ENCODE peak calls at places on chromosome 9, in four cellular contexts. One of them, this sample, is unnamed.

GRCh38 chr9:87148391-87149237 is 201.3 kb upstream of the GAS1 start:
- DNase-seq in AML-193: no peak
- DNase-seq in adrenal gland: peak; percentile 69
- DNase-seq in Calu3: peak; percentile 64
- DNase-seq in this sample: peak; percentile 33

GRCh38 chr9:121199921-121200320 is 1.7 kb downstream of the RAB14 start:
- DNase-seq in Calu3: no peak
- DNase-seq in AML-193: peak; percentile 30
- DNase-seq in adrenal gland: no peak
- DNase-seq in this sample: no peak

GRCh38 chr9:31542384-31543055 is 841.9 kb upstream of the ACO1 start:
- DNase-seq in Calu3: peak; percentile 16
- DNase-seq in AML-193: peak; percentile 46
- DNase-seq in adrenal gland: peak; percentile 44
- DNase-seq in this sample: peak; percentile 58

GRCh38 chr9:5698810-5699556 is 70.1 kb downstream of the RIC1 start:
- DNase-seq in adrenal gland: no peak
- DNase-seq in AML-193: no peak
- DNase-seq in Calu3: no peak
- DNase-seq in this sample: no peak

GRCh38 chr9:105503873-105504272 is 54.1 kb upstream of the FKTN start:
- DNase-seq in AML-193: no peak
- DNase-seq in Calu3: no peak
- DNase-seq in adrenal gland: no peak
- DNase-seq in this sample: no peak

GRCh38 chr9:116574027-116574679 is 113.0 kb upstream of the TRIM32 start:
- DNase-seq in Calu3: no peak
- DNase-seq in AML-193: no peak
- DNase-seq in adrenal gland: no peak
- DNase-seq in this sample: no peak

GRCh38 chr9:120857902-120858301 is 15.2 kb upstream of the PSMD5 start:
- DNase-seq in AML-193: no peak
- DNase-seq in adrenal gland: no peak
- DNase-seq in Calu3: no peak
- DNase-seq in this sample: no peak

GRCh38 chr9:2800385-2801179 is 43.3 kb downstream of the PUM3 start:
- DNase-seq in AML-193: no peak
- DNase-seq in Calu3: no peak
- DNase-seq in adrenal gland: no peak
- DNase-seq in this sample: no peak

GRCh38 chr9:35696520-35697215 is 6.9 kb upstream of the TPM2 start:
- DNase-seq in Calu3: peak; percentile 65
- DNase-seq in AML-193: peak; percentile 23
- DNase-seq in adrenal gland: peak; percentile 71
- DNase-seq in this sample: peak; percentile 20

GRCh38 chr9:469672-470040 is 255.0 kb downstream of the DOCK8 start:
- DNase-seq in AML-193: peak; percentile 39
- DNase-seq in Calu3: no peak
- DNase-seq in adrenal gland: peak; percentile 13
- DNase-seq in this sample: peak; percentile 72

GRCh38 chr9:114884787-114885452 is 45.5 kb downstream of the TNFSF8 start:
- DNase-seq in adrenal gland: no peak
- DNase-seq in AML-193: no peak
- DNase-seq in Calu3: peak; percentile 78
- DNase-seq in this sample: no peak

GRCh38 chr9:110748251-110748893 is 79.8 kb downstream of the MUSK start:
- DNase-seq in adrenal gland: no peak
- DNase-seq in Calu3: no peak
- DNase-seq in AML-193: no peak
- DNase-seq in this sample: no peak